ENCODE peak calls at places on chromosome 2, in nine cellular contexts. S, F, Y, E, Q, K, X, N and D are unnamed samples.

GRCh38 chr2:182821172-182821571 is 45.3 kb downstream of the FRZB start:
- DNase-seq in S (no peak), F (no peak), Y (no peak), E (no peak), Q (no peak), K (no peak), X (no peak), N (no peak), D (no peak)

GRCh38 chr2:127510073-127510472 is 16.2 kb downstream of the IWS1 start:
- DNase-seq in S (no peak), F (no peak), Y (no peak), E (no peak), Q (no peak), K (no peak), X (no peak), N (no peak), D (no peak)

GRCh38 chr2:181810823-181811695 is 80.5 kb upstream of the ITPRID2 start:
- DNase-seq in S (peak), F (no peak), Y (no peak), E (peak), Q (peak), K (peak), X (no peak), N (peak), D (no peak)

GRCh38 chr2:161165266-161165665 is 5.0 kb downstream of the TANK start:
- DNase-seq in S (no peak), F (no peak), Y (no peak), E (no peak), Q (peak), K (no peak), X (no peak), N (peak), D (no peak)

GRCh38 chr2:239255643-239256042 is 145.2 kb downstream of the HDAC4 start:
- DNase-seq in S (no peak), F (no peak), Y (peak), E (no peak), Q (no peak), K (no peak), X (peak), N (no peak), D (no peak)

GRCh38 chr2:233705911-233706506 is 6.7 kb upstream of the UGT1A5 start:
- DNase-seq in S (no peak), F (no peak), Y (no peak), E (no peak), Q (peak), K (no peak), X (no peak), N (no peak), D (no peak)

GRCh38 chr2:121210691-121211090 is 74.3 kb downstream of the TFCP2L1 start:
- DNase-seq in S (peak), F (no peak), Y (no peak), E (no peak), Q (peak), K (no peak), X (no peak), N (no peak), D (no peak)

GRCh38 chr2:239756392-239757153 is 268.6 kb downstream of the NDUFA10 start:
- DNase-seq in S (no peak), F (no peak), Y (no peak), E (no peak), Q (peak), K (no peak), X (no peak), N (no peak), D (no peak)

GRCh38 chr2:143685439-143686078 is 556.3 kb downstream of the ARHGAP15 start:
- DNase-seq in S (no peak), F (no peak), Y (no peak), E (no peak), Q (no peak), K (no peak), X (no peak), N (no peak), D (no peak)

GRCh38 chr2:234863043-234863934 is 88.5 kb upstream of the SH3BP4 start:
- DNase-seq in S (peak), F (no peak), Y (no peak), E (no peak), Q (peak), K (peak), X (no peak), N (no peak), D (no peak)

GRCh38 chr2:238305092-238305862 is 15.0 kb upstream of the TRAF3IP1 start:
- DNase-seq in S (no peak), F (no peak), Y (no peak), E (no peak), Q (no peak), K (no peak), X (no peak), N (no peak), D (no peak)

GRCh38 chr2:17475285-17475684 is 43.0 kb downstream of the RAD51AP2 start:
- DNase-seq in S (no peak), F (no peak), Y (no peak), E (no peak), Q (no peak), K (no peak), X (no peak), N (no peak), D (no peak)

GRCh38 chr2:20190862-20191713 is 33.8 kb downstream of the SDC1 start:
- DNase-seq in S (no peak), F (no peak), Y (no peak), E (no peak), Q (no peak), K (no peak), X (no peak), N (no peak), D (no peak)